ENCODE peak calls at places on chromosomes 12 and 14, in four cellular contexts. One of them, this sample, is unnamed. For H3K36me3, the result is how much of the 10 kb centered on the place peaks cover.

GRCh38 chr14:66514206-66514605 is 6.3 kb downstream of the GPHN start:
- DNase-seq in stomach: no peak
- DNase-seq in lower lobe of right lung: no peak
- DNase-seq in neural progenitor cell: no peak
- DNase-seq in this sample: no peak

GRCh38 chr12:75707983-75708382 is 196.6 kb upstream of the KRR1 start:
- DNase-seq in neural progenitor cell: no peak
- DNase-seq in stomach: no peak
- DNase-seq in lower lobe of right lung: no peak
- DNase-seq in this sample: no peak

GRCh38 chr12:121970901-121971300 is 50.8 kb upstream of the BCL7A start:
- DNase-seq in stomach: no peak
- DNase-seq in lower lobe of right lung: no peak
- DNase-seq in neural progenitor cell: no peak
- DNase-seq in this sample: no peak

GRCh38 chr12:64569923-64570595 is 40.2 kb upstream of the RASSF3 start:
- DNase-seq in neural progenitor cell: no peak
- DNase-seq in stomach: no peak
- DNase-seq in lower lobe of right lung: no peak
- DNase-seq in this sample: no peak

GRCh38 chr14:88831285-88831684 is 6.8 kb downstream of the TTC8 start:
- DNase-seq in stomach: no peak
- DNase-seq in neural progenitor cell: no peak
- DNase-seq in lower lobe of right lung: no peak
- DNase-seq in this sample: no peak

GRCh38 chr14:67853748-67854147 is 34.2 kb downstream of the RAD51B start:
- DNase-seq in lower lobe of right lung: no peak
- DNase-seq in neural progenitor cell: no peak
- DNase-seq in stomach: no peak
- DNase-seq in this sample: no peak

GRCh38 chr12:31965090-31965489 is 5.9 kb downstream of the RESF1 start:
- DNase-seq in neural progenitor cell: no peak
- DNase-seq in stomach: no peak
- DNase-seq in lower lobe of right lung: no peak
- DNase-seq in this sample: no peak

GRCh38 chr14:68964300-68965093 is 14.6 kb downstream of the ACTN1 start:
- DNase-seq in neural progenitor cell: no peak
- DNase-seq in lower lobe of right lung: no peak
- DNase-seq in stomach: no peak
- DNase-seq in this sample: no peak

GRCh38 chr14:91872011-91872476 is 4.7 kb upstream of the TC2N start:
- DNase-seq in lower lobe of right lung: peak
- DNase-seq in stomach: peak
- DNase-seq in neural progenitor cell: no peak
- DNase-seq in this sample: no peak

GRCh38 chr14:101665478-101666078 is 95.9 kb upstream of the PPP2R5C start:
- DNase-seq in neural progenitor cell: peak
- DNase-seq in stomach: no peak
- DNase-seq in lower lobe of right lung: no peak
- DNase-seq in this sample: peak

GRCh38 chr12:19978193-19978592 is 390.1 kb upstream of the PDE3A start:
- DNase-seq in stomach: no peak
- DNase-seq in neural progenitor cell: no peak
- DNase-seq in lower lobe of right lung: no peak
- DNase-seq in this sample: no peak

GRCh38 chr14:92728781-92729364 is 19.6 kb downstream of the LGMN start:
- DNase-seq in neural progenitor cell: no peak
- DNase-seq in lower lobe of right lung: peak
- DNase-seq in stomach: peak
- DNase-seq in this sample: no peak

GRCh38 chr12:52423035-52423434 is 11.1 kb downstream of the KRT75 start:
- DNase-seq in lower lobe of right lung: no peak
- DNase-seq in stomach: no peak
- DNase-seq in neural progenitor cell: no peak
- DNase-seq in this sample: no peak

GRCh38 chr12:11834925-11835324 is 185.5 kb downstream of the ETV6 start:
- DNase-seq in stomach: no peak
- DNase-seq in lower lobe of right lung: no peak
- DNase-seq in neural progenitor cell: no peak
- DNase-seq in this sample: no peak

GRCh38 chr12:94561943-94562411 is 88.4 kb downstream of the TMCC3 start:
- DNase-seq in neural progenitor cell: no peak
- DNase-seq in stomach: peak
- DNase-seq in lower lobe of right lung: no peak
- DNase-seq in this sample: no peak

GRCh38 chr12:124379938-124380754 is 85.3 kb downstream of the RFLNA start:
- DNase-seq in stomach: peak
- DNase-seq in lower lobe of right lung: peak
- DNase-seq in neural progenitor cell: peak
- DNase-seq in this sample: no peak

GRCh38 chr12:66627270-66627987 is 51.4 kb downstream of the GRIP1 start:
- DNase-seq in lower lobe of right lung: no peak
- DNase-seq in neural progenitor cell: peak
- DNase-seq in stomach: no peak
- DNase-seq in this sample: no peak

GRCh38 chr12:1496162-1496925 is 98.0 kb downstream of the FBXL14 start:
- DNase-seq in stomach: peak
- DNase-seq in neural progenitor cell: no peak
- DNase-seq in lower lobe of right lung: no peak
- DNase-seq in this sample: no peak

GRCh38 chr12:7031306-7031705 is 13.0 kb upstream of the LPCAT3 start:
- DNase-seq in lower lobe of right lung: no peak
- DNase-seq in stomach: no peak
- DNase-seq in neural progenitor cell: no peak
- DNase-seq in this sample: no peak

GRCh38 chr12:103495783-103496456 is at the start of gene C12orf42:
- DNase-seq in stomach: no peak
- DNase-seq in lower lobe of right lung: peak
- DNase-seq in neural progenitor cell: peak
- DNase-seq in this sample: peak

GRCh38 chr14:75427482-75428229 is at the start of gene JDP2:
- DNase-seq in stomach: peak
- DNase-seq in lower lobe of right lung: peak
- DNase-seq in neural progenitor cell: peak
- DNase-seq in this sample: no peak

GRCh38 chr12:9072481-9073038 is 43.2 kb downstream of the A2M start:
- DNase-seq in neural progenitor cell: no peak
- DNase-seq in lower lobe of right lung: no peak
- DNase-seq in stomach: no peak
- DNase-seq in this sample: no peak

GRCh38 chr12:106246891-106247730 is 709 bp downstream of the CKAP4 start:
- DNase-seq in neural progenitor cell: peak
- DNase-seq in stomach: peak
- DNase-seq in lower lobe of right lung: peak
- DNase-seq in this sample: no peak

GRCh38 chr12:16669756-16670155 is 63.8 kb upstream of the LMO3 start:
- DNase-seq in neural progenitor cell: no peak
- DNase-seq in stomach: no peak
- DNase-seq in lower lobe of right lung: no peak
- DNase-seq in this sample: no peak

GRCh38 chr14:105864651-105865265 is 338.4 kb downstream of the TMEM121 start:
- DNase-seq in neural progenitor cell: no peak
- DNase-seq in stomach: peak
- DNase-seq in lower lobe of right lung: peak
- DNase-seq in this sample: no peak

GRCh38 chr14:36660736-36661505 is 739 bp upstream of the PAX9 start:
- DNase-seq in lower lobe of right lung: no peak
- DNase-seq in stomach: no peak
- DNase-seq in neural progenitor cell: no peak
- DNase-seq in this sample: no peak

GRCh38 chr12:14560904-14561574 is 6.6 kb downstream of the PLBD1 start:
- DNase-seq in lower lobe of right lung: no peak
- DNase-seq in neural progenitor cell: no peak
- DNase-seq in stomach: no peak
- DNase-seq in this sample: no peak

GRCh38 chr12:49345048-49345839 is 1.4 kb upstream of the DNAJC22 start:
- DNase-seq in neural progenitor cell: peak
- DNase-seq in lower lobe of right lung: no peak
- DNase-seq in stomach: peak
- DNase-seq in this sample: no peak

GRCh38 chr14:21505009-21505553 is 6.1 kb downstream of the METTL3 start:
- DNase-seq in lower lobe of right lung: no peak
- DNase-seq in neural progenitor cell: no peak
- DNase-seq in stomach: no peak
- DNase-seq in this sample: no peak

GRCh38 chr14:21501568-21501967 is 9.6 kb downstream of the METTL3 start:
- DNase-seq in lower lobe of right lung: no peak
- DNase-seq in stomach: no peak
- DNase-seq in neural progenitor cell: no peak
- DNase-seq in this sample: no peak

GRCh38 chr14:21506557-21506956 is 4.6 kb downstream of the METTL3 start:
- DNase-seq in neural progenitor cell: no peak
- DNase-seq in lower lobe of right lung: no peak
- DNase-seq in stomach: no peak
- DNase-seq in this sample: no peak

GRCh38 chr14:21498540-21499526 is 12.3 kb downstream of the METTL3 start:
- DNase-seq in neural progenitor cell: peak
- DNase-seq in stomach: no peak
- DNase-seq in lower lobe of right lung: no peak
- DNase-seq in this sample: no peak

DNA sequence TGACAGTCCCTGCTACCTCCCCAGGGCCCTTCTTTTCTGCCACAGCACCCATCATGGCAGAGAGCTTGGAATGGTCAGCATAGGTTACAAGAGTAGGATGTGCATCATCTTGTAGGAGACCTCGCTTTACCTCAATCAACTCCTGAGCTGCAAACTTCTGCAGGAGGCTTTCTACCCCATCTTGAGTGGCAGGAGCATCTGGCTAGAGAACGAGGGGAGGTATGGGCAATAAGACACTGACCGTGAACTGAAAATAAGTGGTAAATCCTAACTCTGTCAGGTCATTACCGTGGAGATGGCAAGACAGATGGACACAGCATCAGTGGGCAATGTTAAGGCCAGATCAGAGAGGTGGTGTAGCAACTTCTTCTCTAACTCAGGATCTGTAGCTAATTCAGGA is 7.8 kb downstream of the METTL3 start:
- DNase-seq in lower lobe of right lung: no peak
- DNase-seq in neural progenitor cell: no peak
- DNase-seq in stomach: no peak
- DNase-seq in this sample: no peak
- H3K36me3 ChIP-seq in lower lobe of right lung: half or more
- H3K36me3 ChIP-seq in neural progenitor cell: under half
- H3K36me3 ChIP-seq in stomach: half or more
- H3K36me3 ChIP-seq in this sample: under half

DNA sequence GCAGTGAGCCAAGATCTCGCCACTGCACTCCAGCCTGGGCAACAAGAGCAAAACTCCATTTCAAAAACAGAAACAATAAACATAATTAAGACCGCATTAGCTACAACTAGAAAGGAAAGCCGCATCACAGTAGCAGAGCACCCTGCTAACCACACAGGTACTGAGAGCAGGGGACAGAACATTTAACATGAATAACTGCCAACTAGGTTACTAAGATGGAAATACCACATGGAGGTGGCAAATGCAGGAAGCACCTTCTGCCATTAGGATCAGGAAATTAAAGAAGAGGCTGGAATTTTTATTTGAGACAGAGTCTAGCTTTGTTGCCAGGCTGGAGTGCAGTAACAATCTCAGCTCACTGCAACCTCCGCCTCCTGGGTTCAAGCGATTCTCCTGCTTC is 41.9 kb downstream of the CDC42BPB start:
- DNase-seq in stomach: no peak
- DNase-seq in neural progenitor cell: no peak
- DNase-seq in lower lobe of right lung: no peak
- DNase-seq in this sample: no peak
- H3K36me3 ChIP-seq in stomach: under half
- H3K36me3 ChIP-seq in neural progenitor cell: under half
- H3K36me3 ChIP-seq in lower lobe of right lung: under half
- H3K36me3 ChIP-seq in this sample: under half

DNA sequence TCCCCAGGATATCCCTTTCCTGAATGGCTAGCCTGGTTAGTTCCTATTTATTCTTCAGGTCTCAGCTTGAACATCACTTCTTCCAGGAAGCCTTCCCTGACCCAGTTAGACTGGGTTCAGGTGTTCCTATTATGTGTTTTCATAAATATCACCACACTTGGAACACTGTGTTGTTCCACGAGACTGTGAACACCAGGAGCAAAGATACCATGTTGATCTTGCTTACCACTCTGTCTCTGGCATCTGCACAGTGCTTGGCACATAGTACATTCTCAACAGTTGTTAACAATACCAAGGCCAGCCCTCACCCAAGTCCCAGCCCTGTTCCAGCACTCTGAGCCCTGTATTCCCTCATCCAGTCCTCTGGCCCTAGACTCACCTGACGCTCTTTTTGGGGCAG is 13.7 kb upstream of the ZNF385A start:
- DNase-seq in neural progenitor cell: no peak
- DNase-seq in stomach: no peak
- DNase-seq in lower lobe of right lung: no peak
- DNase-seq in this sample: no peak
- H3K36me3 ChIP-seq in neural progenitor cell: under half
- H3K36me3 ChIP-seq in stomach: half or more
- H3K36me3 ChIP-seq in lower lobe of right lung: half or more
- H3K36me3 ChIP-seq in this sample: under half

GRCh38 chr12:132925597-132926416 is 30.3 kb downstream of the ZNF605 start:
- DNase-seq in lower lobe of right lung: no peak
- DNase-seq in neural progenitor cell: no peak
- DNase-seq in stomach: no peak
- DNase-seq in this sample: no peak
- H3K36me3 ChIP-seq in lower lobe of right lung: under half
- H3K36me3 ChIP-seq in neural progenitor cell: under half
- H3K36me3 ChIP-seq in stomach: half or more
- H3K36me3 ChIP-seq in this sample: under half

This sample was measured in Panc1.